ENCODE peak calls at places on chromosome 10, in ten cellular contexts. M is upper lobe of left lung, U is suprapubic skin, X is esophagus muscularis mucosa, W is transverse colon, H is HCT116, D is K562, Z is stomach, F is endothelial cell of umbilical vein, R is H1. J is an unnamed sample.
A peak's percentile ranks its signal among the peaks of the same experiment; 100 is the strongest.

GRCh38 chr10:36676321-36677169 is 448.9 kb upstream of the ANKRD30A start:
- DNase-seq in U (no peak), M (no peak), Z (no peak), H (no peak), D (no peak), R (no peak), W (no peak), F (no peak), X (no peak), J (no peak)

GRCh38 chr10:123655763-123656162 is 10.4 kb upstream of the GPR26 start:
- DNase-seq in M (no peak), U (peak; percentile 45), W (no peak), R (no peak), F (no peak), H (no peak), X (no peak), D (no peak), Z (no peak), J (no peak)

GRCh38 chr10:26486985-26487850 is 49.1 kb downstream of the APBB1IP start:
- DNase-seq in X (no peak), H (peak; percentile 55), R (no peak), Z (no peak), F (no peak), D (no peak), U (no peak), M (peak; percentile 48), W (peak; percentile 17), J (no peak)

GRCh38 chr10:76333801-76334200 is 902.4 kb downstream of the LRMDA start:
- DNase-seq in Z (no peak), U (no peak), D (no peak), F (no peak), H (no peak), M (no peak), R (no peak), X (no peak), W (no peak), J (no peak)

GRCh38 chr10:117224036-117224430 is 16.9 kb upstream of the SLC18A2 start:
- DNase-seq in W (no peak), F (no peak), M (no peak), R (no peak), Z (no peak), X (no peak), H (no peak), U (no peak), D (no peak), J (no peak)

GRCh38 chr10:86953747-86954680 is 3.4 kb downstream of the MMRN2 start:
- DNase-seq in D (peak; percentile 93), X (no peak), F (peak; percentile 89), Z (no peak), U (peak; percentile 76), R (peak; percentile 80), M (peak; percentile 53), H (no peak), W (no peak), J (peak; percentile 90)

GRCh38 chr10:43229208-43230061 is 37.4 kb downstream of the RASGEF1A start:
- DNase-seq in U (peak; percentile 74), M (peak; percentile 30), H (no peak), F (no peak), D (no peak), Z (no peak), R (peak; percentile 85), X (no peak), W (peak; percentile 24), J (no peak)

GRCh38 chr10:86289577-86289868 is 77.1 kb downstream of the GRID1 start:
- DNase-seq in M (no peak), Z (peak; percentile 19), H (no peak), D (peak; percentile 2), F (no peak), W (no peak), U (peak; percentile 37), X (no peak), R (peak; percentile 45), J (peak; percentile 72)

GRCh38 chr10:7205656-7206055 is 205.2 kb downstream of the SFMBT2 start:
- DNase-seq in U (no peak), W (no peak), M (no peak), F (no peak), D (no peak), H (no peak), X (no peak), R (no peak), Z (no peak), J (no peak)

GRCh38 chr10:1615186-1615954 is 122.0 kb downstream of the ADARB2 start:
- DNase-seq in R (no peak), X (no peak), D (no peak), H (no peak), W (no peak), F (no peak), M (no peak), Z (no peak), U (no peak), J (no peak)

GRCh38 chr10:74145133-74145532 is 5.5 kb downstream of the AP3M1 start:
- DNase-seq in R (no peak), W (no peak), F (peak; percentile 97), Z (no peak), U (no peak), D (no peak), X (no peak), M (no peak), H (no peak), J (no peak)
- TF ChIP-seq POLR2AphosphoS5 in R (no peak), W (peak; percentile 64), F (no peak), Z (no peak), U (no peak), D (no peak), X (no peak), M (no peak), H (no peak), J (no peak)

GRCh38 chr10:21065621-21066248 is 168.6 kb upstream of the NEBL start:
- DNase-seq in M (no peak), W (no peak), R (no peak), D (no peak), U (no peak), Z (no peak), H (no peak), F (no peak), X (no peak), J (no peak)

GRCh38 chr10:21060626-21061025 is 163.5 kb upstream of the NEBL start:
- DNase-seq in Z (no peak), X (no peak), R (no peak), U (no peak), H (no peak), M (no peak), F (no peak), W (no peak), D (no peak), J (no peak)

GRCh38 chr10:21061184-21061583 is 164.1 kb upstream of the NEBL start:
- DNase-seq in U (no peak), R (no peak), H (no peak), W (no peak), M (no peak), D (no peak), X (no peak), Z (no peak), F (no peak), J (no peak)

GRCh38 chr10:21057989-21058388 is 160.9 kb upstream of the NEBL start:
- DNase-seq in X (no peak), F (no peak), M (no peak), R (no peak), D (no peak), Z (no peak), U (no peak), H (no peak), W (no peak), J (no peak)

DNA sequence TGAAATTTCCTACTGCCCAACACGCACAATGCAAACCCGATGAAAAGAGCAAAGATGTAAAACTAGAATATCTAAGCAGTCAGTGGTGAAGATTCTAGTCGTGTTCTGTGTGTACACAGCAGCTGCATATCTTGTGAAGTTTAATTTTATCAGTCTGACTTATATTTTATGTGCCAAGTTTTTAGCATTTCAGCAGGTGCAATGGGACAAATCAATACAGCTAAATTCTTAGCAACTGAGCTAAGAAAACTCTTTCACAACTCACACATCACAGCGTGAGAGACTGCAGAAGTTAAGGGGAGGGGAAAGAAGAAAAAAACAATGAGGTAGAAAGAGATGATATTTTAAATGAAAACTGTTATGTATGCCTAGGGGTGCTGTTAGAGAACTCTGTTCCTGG is 164.9 kb upstream of the NEBL start:
- DNase-seq in U (no peak), M (no peak), X (no peak), D (no peak), W (no peak), H (no peak), F (no peak), Z (no peak), R (no peak), J (no peak)
- H3K27ac ChIP-seq in U (no peak overlapping the region), M (no peak overlapping the region), X (no peak overlapping the region), D (no peak overlapping the region), W (no peak overlapping the region), H (no peak overlapping the region), F (no peak overlapping the region), Z (no peak overlapping the region), R (no peak overlapping the region), J (no peak overlapping the region)

GRCh38 chr10:71375954-71376353 is 20.8 kb upstream of the CDH23 start:
- DNase-seq in M (no peak), X (no peak), H (no peak), F (no peak), R (no peak), U (no peak), W (no peak), D (no peak), Z (no peak), J (no peak)
- TF ChIP-seq POLR2A in M (no peak), X (no peak), H (no peak), F (no peak), R (no peak), U (no peak), W (no peak), D (no peak), Z (no peak), J (no peak)

GRCh38 chr10:17287151-17287550 is 59.1 kb downstream of the VIM start:
- DNase-seq in M (no peak), R (no peak), U (no peak), Z (no peak), W (no peak), F (no peak), H (no peak), D (no peak), X (no peak), J (no peak)

GRCh38 chr10:17289763-17290162 is 61.7 kb downstream of the VIM start:
- DNase-seq in M (no peak), W (no peak), Z (no peak), U (no peak), R (no peak), F (no peak), H (no peak), X (no peak), D (no peak), J (no peak)

GRCh38 chr10:17292375-17292774 is 64.3 kb downstream of the VIM start:
- DNase-seq in R (no peak), F (no peak), D (no peak), U (no peak), H (no peak), M (no peak), X (no peak), Z (no peak), W (no peak), J (no peak)

GRCh38 chr10:17286562-17287089 is 58.6 kb downstream of the VIM start:
- DNase-seq in X (no peak), H (no peak), R (no peak), M (no peak), Z (no peak), W (no peak), U (no peak), D (no peak), F (no peak), J (no peak)

DNA sequence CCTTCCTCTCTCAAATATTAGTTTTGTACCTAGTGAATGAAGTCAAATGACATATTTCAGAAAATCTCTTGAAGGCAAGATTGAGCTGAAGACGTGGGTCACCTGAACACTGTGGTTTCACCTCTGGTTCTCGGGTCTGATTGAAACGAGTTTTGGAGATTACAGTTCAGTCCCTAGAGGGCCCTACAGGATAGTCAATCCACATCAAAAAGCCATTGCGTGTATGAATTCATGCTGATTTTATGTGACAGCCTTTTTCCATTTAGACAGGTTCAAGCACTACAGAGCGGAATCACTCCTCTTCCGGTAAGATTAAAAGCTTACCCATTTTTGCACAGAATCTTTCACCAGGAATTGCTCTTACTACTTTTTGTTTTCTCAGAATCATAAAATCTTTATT is 62.2 kb downstream of the VIM start:
- DNase-seq in X (no peak), M (no peak), F (peak; percentile 7), D (peak; percentile 67), R (no peak), W (no peak), U (no peak), H (peak; percentile 50), Z (no peak), J (no peak)
- TF ChIP-seq POLR2AphosphoS5 in X (no peak), M (no peak), F (no peak), D (no peak), R (no peak), W (no peak), U (no peak), H (no peak), Z (no peak), J (no peak)